ENCODE peak calls at places on chromosomes 6 and 20, in four cellular contexts. M, K, Z and X are unnamed samples.

GRCh38 chr6:15608406-15608805 is 54.4 kb downstream of the DTNBP1 start:
- DNase-seq in M (peak; percentile 54), K (peak; percentile 60), Z (no peak), X (peak; percentile 15)

GRCh38 chr20:38034108-38034649 is 633 bp downstream of the RPRD1B start:
- DNase-seq in M (no peak), K (no peak), Z (no peak), X (no peak)

GRCh38 chr6:101783287-101783686 is 389.8 kb downstream of the GRIK2 start:
- DNase-seq in M (no peak), K (no peak), Z (no peak), X (no peak)

GRCh38 chr6:115704028-115704427 is 356.7 kb downstream of the FRK start:
- DNase-seq in M (no peak), K (no peak), Z (no peak), X (no peak)

GRCh38 chr6:158825951-158826306 is 6.8 kb upstream of the EZR start:
- DNase-seq in M (peak; percentile 53), K (no peak), Z (no peak), X (no peak)

GRCh38 chr6:47669684-47670515 is 28.5 kb upstream of the ADGRF4 start:
- DNase-seq in M (no peak), K (peak; percentile 63), Z (no peak), X (no peak)

GRCh38 chr20:57388953-57389694 is 2.1 kb upstream of the RBM38 start:
- DNase-seq in M (peak; percentile 46), K (peak; percentile 41), Z (peak; percentile 56), X (peak; percentile 37)

GRCh38 chr6:30060634-30060981 is 457 bp upstream of the POLR1H start:
- DNase-seq in M (no peak), K (peak; percentile 38), Z (no peak), X (peak; percentile 32)

GRCh38 chr6:106751501-106752252 is 122.3 kb downstream of the QRSL1 start:
- DNase-seq in M (peak; percentile 18), K (peak; percentile 4), Z (no peak), X (no peak)

GRCh38 chr20:4957939-4958362 is 43.4 kb downstream of the SLC23A2 start:
- DNase-seq in M (peak; percentile 78), K (peak; percentile 80), Z (no peak), X (no peak)

GRCh38 chr20:4230651-4231050 is 215.3 kb upstream of the RNF24 start:
- DNase-seq in M (no peak), K (no peak), Z (no peak), X (no peak)

GRCh38 chr20:38833154-38833856 is 27.8 kb downstream of the PPP1R16B start:
- DNase-seq in M (no peak), K (no peak), Z (no peak), X (no peak)

GRCh38 chr20:1083431-1084080 is 34.8 kb upstream of the PSMF1 start:
- DNase-seq in M (no peak), K (no peak), Z (no peak), X (no peak)

GRCh38 chr6:15763827-15764226 is 101.0 kb upstream of the DTNBP1 start:
- DNase-seq in M (no peak), K (peak; percentile 9), Z (peak; percentile 55), X (no peak)

GRCh38 chr6:16544521-16544920 is 216.7 kb downstream of the ATXN1 start:
- DNase-seq in M (no peak), K (no peak), Z (no peak), X (no peak)

GRCh38 chr6:154343473-154344308 is 12.9 kb downstream of the IPCEF1 start:
- DNase-seq in M (peak; percentile 36), K (peak; percentile 57), Z (no peak), X (no peak)

GRCh38 chr6:113713665-113714064 is 143.5 kb upstream of the MARCKS start:
- DNase-seq in M (no peak), K (no peak), Z (no peak), X (no peak)

GRCh38 chr6:113719545-113719944 is 137.6 kb upstream of the MARCKS start:
- DNase-seq in M (peak; percentile 41), K (peak; percentile 62), Z (no peak), X (no peak)

GRCh38 chr6:113723182-113723581 is 134.0 kb upstream of the MARCKS start:
- DNase-seq in M (peak; percentile 15), K (no peak), Z (no peak), X (peak; percentile 31)

GRCh38 chr6:113718588-113718987 is 138.6 kb upstream of the MARCKS start:
- DNase-seq in M (no peak), K (no peak), Z (no peak), X (no peak)

GRCh38 chr6:113719056-113719455 is 138.1 kb upstream of the MARCKS start:
- DNase-seq in M (peak; percentile 13), K (no peak), Z (no peak), X (no peak)
- TF ChIP-seq CTCF in M (no peak), K (no peak), Z (no peak), X (no peak)

GRCh38 chr6:42232035-42232434 is 14.4 kb upstream of the MRPS10 start:
- DNase-seq in M (no peak), K (no peak), Z (no peak), X (no peak)

GRCh38 chr6:42227173-42227850 is 9.7 kb upstream of the MRPS10 start:
- DNase-seq in M (no peak), K (no peak), Z (no peak), X (no peak)

GRCh38 chr6:42228305-42228704 is 10.6 kb upstream of the MRPS10 start:
- DNase-seq in M (no peak), K (no peak), Z (no peak), X (no peak)

GRCh38 chr6:42229720-42230119 is 12.1 kb upstream of the MRPS10 start:
- DNase-seq in M (no peak), K (no peak), Z (no peak), X (no peak)

GRCh38 chr6:42230320-42231034 is 12.8 kb upstream of the MRPS10 start:
- DNase-seq in M (peak; percentile 38), K (no peak), Z (no peak), X (no peak)
- TF ChIP-seq CTCF in M (peak; percentile 42), K (peak; percentile 53), Z (peak; percentile 65), X (no peak)

GRCh38 chr6:123393333-123393732 is 243.4 kb downstream of the TRDN start:
- DNase-seq in M (peak; percentile 39), K (no peak), Z (peak; percentile 6), X (no peak)
- TF ChIP-seq CTCF in M (peak; percentile 37), K (peak; percentile 12), Z (peak; percentile 26), X (peak; percentile 22)

GRCh38 chr6:67792996-67793395 is 842.1 kb upstream of the ADGRB3 start:
- DNase-seq in M (no peak), K (no peak), Z (no peak), X (no peak)

DNA sequence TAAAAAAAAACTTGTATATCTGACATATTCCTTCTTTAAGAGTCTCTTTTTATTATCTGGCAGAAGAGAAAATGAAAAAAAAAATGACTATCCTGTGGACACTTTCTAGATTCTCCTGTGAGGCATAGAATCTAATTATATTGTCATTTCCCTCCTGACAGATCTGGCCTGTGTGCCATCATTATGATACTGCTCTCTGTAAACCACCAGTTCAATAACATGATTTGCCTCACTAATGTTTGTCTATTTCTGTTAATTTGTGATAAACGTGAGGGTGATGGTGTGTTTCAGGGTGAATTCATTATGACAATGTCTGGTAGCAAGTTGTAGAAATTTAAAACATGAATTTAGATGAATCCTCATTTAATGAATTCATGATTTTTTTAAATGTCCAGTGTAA is 844.5 kb upstream of the ADGRB3 start:
- DNase-seq in M (no peak), K (no peak), Z (no peak), X (no peak)
- TF ChIP-seq CTCF in M (no peak), K (no peak), Z (no peak), X (no peak)

DNA sequence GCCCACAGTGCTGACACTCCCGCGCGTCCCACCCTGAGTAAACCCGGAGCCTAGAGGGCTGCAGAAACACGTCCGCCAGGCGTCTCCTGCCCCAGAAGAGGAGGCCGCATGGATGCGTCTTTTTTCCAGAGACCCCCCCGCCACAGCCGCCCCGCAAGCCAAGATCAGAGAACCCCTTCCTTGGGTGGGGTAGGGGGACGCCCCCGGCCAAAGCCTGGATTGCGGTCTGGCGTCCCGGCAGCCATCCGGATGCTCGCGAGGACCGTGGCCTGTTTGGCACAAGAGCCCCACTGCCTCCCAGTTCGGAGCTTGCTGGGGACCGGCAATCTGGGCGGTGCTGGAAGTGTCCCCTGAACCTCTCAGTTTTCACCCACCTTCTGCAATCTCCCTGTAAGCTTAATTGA is 960 bp downstream of the FAM162B start:
- DNase-seq in M (no peak), K (no peak), Z (no peak), X (no peak)
- TF ChIP-seq CTCF in M (no peak), K (no peak), Z (no peak), X (no peak)

GRCh38 chr20:6178537-6178936 is 55.7 kb upstream of the FERMT1 start:
- DNase-seq in M (peak; percentile 63), K (peak; percentile 18), Z (peak; percentile 39), X (peak; percentile 21)

GRCh38 chr20:6180531-6180930 is 57.7 kb upstream of the FERMT1 start:
- DNase-seq in M (no peak), K (no peak), Z (no peak), X (no peak)

GRCh38 chr20:6185268-6185667 is 62.4 kb upstream of the FERMT1 start:
- DNase-seq in M (no peak), K (no peak), Z (no peak), X (no peak)

DNA sequence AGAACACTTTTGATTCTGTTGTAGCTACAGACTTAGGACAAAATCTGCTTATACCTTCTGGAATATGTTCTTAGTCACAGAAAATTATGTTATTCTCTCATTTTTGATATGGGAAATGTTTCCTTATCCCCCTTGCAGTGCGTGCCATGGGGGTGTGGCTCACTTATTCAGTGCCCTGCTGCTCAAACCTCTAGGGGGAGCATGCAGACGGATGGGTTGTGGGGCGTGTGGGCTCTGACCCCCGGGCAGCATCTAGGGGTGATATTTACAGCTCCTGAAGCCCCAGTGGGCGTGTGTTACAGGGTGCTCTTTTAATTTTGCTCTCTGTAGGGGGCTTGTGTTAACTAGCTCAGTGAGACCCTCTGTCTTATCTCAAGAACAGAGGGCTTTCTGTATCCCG is 61.3 kb upstream of the FERMT1 start:
- DNase-seq in M (no peak), K (no peak), Z (peak; percentile 12), X (no peak)
- TF ChIP-seq CTCF in M (no peak), K (no peak), Z (peak; percentile 30), X (no peak)